ENCODE peak calls at places on chromosomes 4 and X, in eight cellular contexts. B, N, C, M, R, J, W and L are unnamed samples.
A peak's percentile ranks its signal among the peaks of the same experiment; 100 is the strongest.

GRCh38 chrX:92232182-92232581 is 453.0 kb downstream of the PCDH11X start:
- DNase-seq in C (no peak), R (no peak), W (no peak), M (no peak), B (no peak), J (peak; percentile 0), N (no peak), L (peak; percentile 11)

GRCh38 chrX:119398974-119399771 is at the start of gene SLC25A43:
- DNase-seq in B (peak; percentile 45), C (peak; percentile 38), R (peak; percentile 42), W (peak; percentile 1), J (peak; percentile 27), N (peak; percentile 25), M (no peak), L (peak; percentile 22)

GRCh38 chrX:115234220-115234557 is 293 bp upstream of the LRCH2 start:
- DNase-seq in B (no peak), N (peak; percentile 43), W (no peak), M (no peak), R (no peak), C (peak; percentile 58), J (no peak), L (peak; percentile 29)

GRCh38 chr4:26331380-26331945 is 10.6 kb downstream of the RBPJ start:
- DNase-seq in R (no peak), B (no peak), J (no peak), C (no peak), W (no peak), M (no peak), N (no peak), L (no peak)

GRCh38 chr4:7647932-7648812 is 213.4 kb upstream of the PSAPL1 start:
- DNase-seq in N (peak; percentile 50), M (no peak), C (peak; percentile 64), R (peak; percentile 95), B (no peak), W (no peak), J (peak; percentile 16), L (peak; percentile 37)

GRCh38 chrX:101642086-101642485 is 17.6 kb downstream of the ARMCX2 start:
- DNase-seq in B (no peak), J (peak; percentile 54), C (no peak), M (no peak), R (no peak), W (no peak), N (no peak), L (no peak)

GRCh38 chrX:1150569-1151347 is 61.7 kb downstream of the CRLF2 start:
- DNase-seq in B (no peak), W (no peak), J (no peak), C (no peak), M (no peak), N (no peak), R (no peak), L (no peak)

GRCh38 chr4:6546681-6547447 is 28.1 kb upstream of the MAN2B2 start:
- DNase-seq in J (peak; percentile 52), B (peak; percentile 66), R (peak; percentile 50), W (peak; percentile 70), C (peak; percentile 75), N (peak; percentile 64), M (peak; percentile 86), L (peak; percentile 83)

GRCh38 chr4:109207060-109207459 is 95.4 kb downstream of the COL25A1 start:
- DNase-seq in M (no peak), C (peak; percentile 53), W (no peak), R (peak; percentile 45), B (no peak), J (no peak), N (peak; percentile 84), L (peak; percentile 35)

GRCh38 chr4:138558886-138559285 is 316.7 kb upstream of the SLC7A11 start:
- DNase-seq in M (no peak), B (no peak), W (no peak), J (no peak), R (no peak), C (no peak), N (no peak), L (no peak)

GRCh38 chr4:119725688-119726330 is 97.2 kb upstream of the PDE5A start:
- DNase-seq in J (no peak), B (no peak), M (no peak), C (peak; percentile 66), N (peak; percentile 73), W (no peak), R (peak; percentile 14), L (no peak)

GRCh38 chr4:38011484-38012162 is 51.4 kb downstream of the PTTG2 start:
- DNase-seq in M (no peak), C (no peak), R (no peak), J (no peak), N (no peak), W (no peak), B (no peak), L (no peak)

GRCh38 chr4:8854866-8855265 is 16.8 kb downstream of the HMX1 start:
- DNase-seq in N (peak; percentile 46), R (peak; percentile 11), M (no peak), B (peak; percentile 11), W (no peak), J (no peak), C (peak; percentile 3), L (peak; percentile 26)

GRCh38 chrX:136035663-136036062 is 50.4 kb downstream of the SLC9A6 start:
- DNase-seq in C (no peak), J (no peak), W (no peak), N (no peak), M (no peak), B (no peak), R (no peak), L (no peak)

GRCh38 chr4:175371091-175371490 is 441.0 kb downstream of the GPM6A start:
- DNase-seq in C (no peak), N (no peak), W (peak; percentile 40), M (no peak), R (no peak), B (no peak), J (no peak), L (no peak)

GRCh38 chr4:89368855-89369254 is 61.3 kb upstream of the GPRIN3 start:
- DNase-seq in M (no peak), R (no peak), B (no peak), J (no peak), W (no peak), C (no peak), N (no peak), L (no peak)

GRCh38 chrX:105564536-105564935 is 257.8 kb upstream of the NRK start:
- DNase-seq in C (peak; percentile 60), W (no peak), R (peak; percentile 1), B (no peak), M (no peak), J (no peak), N (peak; percentile 87), L (peak; percentile 78)

GRCh38 chr4:6134612-6135220 is 65.6 kb downstream of the JAKMIP1 start:
- DNase-seq in B (peak; percentile 64), C (no peak), J (no peak), N (peak; percentile 3), M (no peak), W (no peak), R (peak; percentile 8), L (no peak)

GRCh38 chr4:73161527-73162185 is 92.1 kb upstream of the COX18 start:
- DNase-seq in C (no peak), N (no peak), M (no peak), R (peak; percentile 17), W (no peak), B (no peak), J (no peak), L (peak; percentile 4)

GRCh38 chr4:53653484-53654053 is 62.3 kb upstream of the LNX1 start:
- DNase-seq in M (no peak), R (peak; percentile 13), W (no peak), C (peak; percentile 42), B (no peak), J (no peak), N (no peak), L (peak; percentile 29)

GRCh38 chr4:7645956-7646355 is 211.2 kb upstream of the PSAPL1 start:
- DNase-seq in N (no peak), B (no peak), R (no peak), C (no peak), M (no peak), J (no peak), W (no peak), L (no peak)

GRCh38 chrX:126855839-126856238 is 36.3 kb downstream of the PRR32 start:
- DNase-seq in B (no peak), W (no peak), N (no peak), M (no peak), C (no peak), J (no peak), R (no peak), L (no peak)

GRCh38 chr4:121256346-121256745 is 92.2 kb upstream of the TNIP3 start:
- DNase-seq in M (no peak), W (peak; percentile 25), R (peak; percentile 86), B (no peak), J (peak; percentile 77), C (peak; percentile 86), N (peak; percentile 98), L (peak; percentile 96)

GRCh38 chr4:161419822-161420221 is 744.0 kb downstream of the FSTL5 start:
- DNase-seq in R (no peak), M (no peak), B (peak; percentile 1), N (no peak), C (no peak), W (no peak), J (peak; percentile 83), L (no peak)

GRCh38 chrX:38970845-38971244 is 169.6 kb downstream of the MID1IP1 start:
- DNase-seq in M (no peak), J (no peak), N (no peak), W (no peak), B (no peak), C (no peak), R (no peak), L (no peak)

GRCh38 chrX:23884427-23885024 is 23.2 kb downstream of the APOO start:
- DNase-seq in C (peak; percentile 22), M (no peak), J (peak; percentile 21), B (no peak), N (peak; percentile 72), R (peak; percentile 80), W (no peak), L (no peak)

GRCh38 chr4:845836-846251 is 19.9 kb upstream of the CPLX1 start:
- DNase-seq in J (no peak), N (peak; percentile 32), R (peak; percentile 23), M (no peak), C (peak; percentile 31), W (no peak), B (no peak), L (peak; percentile 39)

GRCh38 chrX:56564182-56564885 is 907 bp downstream of the UBQLN2 start:
- DNase-seq in J (no peak), C (peak; percentile 33), W (no peak), N (peak; percentile 55), M (peak; percentile 6), B (peak; percentile 41), R (peak; percentile 29), L (peak; percentile 18)

GRCh38 chrX:9465380-9466114 is 689 bp downstream of the TBL1X start:
- DNase-seq in W (no peak), J (no peak), C (no peak), B (peak; percentile 29), M (no peak), N (no peak), R (no peak), L (no peak)

GRCh38 chr4:6379787-6380745 is 92.3 kb downstream of the PPP2R2C start:
- DNase-seq in N (no peak), B (peak; percentile 34), C (no peak), W (no peak), J (no peak), R (no peak), M (no peak), L (no peak)

GRCh38 chr4:130359537-130359936 is 1263.6 kb downstream of the C4orf33 start:
- DNase-seq in N (peak; percentile 44), W (no peak), R (peak; percentile 30), C (peak; percentile 17), M (no peak), B (no peak), J (no peak), L (peak; percentile 70)

GRCh38 chrX:104335765-104336164 is 81.0 kb upstream of the ESX1 start:
- DNase-seq in J (no peak), C (peak; percentile 85), M (no peak), R (peak; percentile 82), N (peak; percentile 93), B (no peak), W (no peak), L (peak; percentile 66)

GRCh38 chr4:7781361-7781760 is 158.3 kb downstream of the AFAP1 start:
- DNase-seq in R (peak; percentile 72), N (peak; percentile 88), M (no peak), J (no peak), W (no peak), C (peak; percentile 78), B (no peak), L (peak; percentile 89)

GRCh38 chrX:104098919-104099318 is 13.4 kb upstream of the ZCCHC18 start:
- DNase-seq in W (no peak), R (no peak), J (no peak), C (no peak), M (no peak), N (no peak), B (no peak), L (no peak)